ENCODE peak calls at places on chromosomes 16 and 17, in nine cellular contexts. H is skeletal muscle cell; Y is activated T-helper 9 cell treated with anti-CD3 and anti-CD28 coated beads, Interleukin-2, amount 50 U/mL, for 16 hours; D is naive B cell; F is stimulated activated CD4-positive, alpha-beta T cell treated with anti-CD3 and anti-CD28 coated beads, TNF-alpha, amount 100 ng/mL, for 48 hours; U is CD4-positive, alpha-beta memory T cell; A is aorta; W is stimulated activated effector memory CD8-positive, alpha-beta T cell treated with anti-CD3 and anti-CD28 coated beads, Interleukin-12 subunit alpha, Interleukin-12 subunit beta, amount 100 ng/mL, for 72 hours; T is NAMALWA. J is an unnamed sample.

GRCh38 chr17:72030067-72030899 is 90.5 kb upstream of the SOX9 start:
- DNase-seq in H (peak), Y (no peak), D (no peak), F (no peak), U (peak), A (no peak), W (no peak), T (peak), J (no peak)

GRCh38 chr17:21525464-21526130 is 149.4 kb downstream of the KCNJ12 start:
- DNase-seq in H (no peak), Y (no peak), D (no peak), F (no peak), U (no peak), A (no peak), W (no peak), T (no peak), J (no peak)

GRCh38 chr16:81498351-81498750 is 53.7 kb downstream of the CMIP start:
- DNase-seq in H (no peak), Y (no peak), D (no peak), F (no peak), U (no peak), A (peak), W (no peak), T (no peak), J (no peak)

GRCh38 chr17:1779571-1780074 is 17.8 kb downstream of the SERPINF1 start:
- DNase-seq in H (peak), Y (no peak), D (no peak), F (no peak), U (no peak), A (peak), W (no peak), T (no peak), J (no peak)

GRCh38 chr17:29722411-29723198 is 99.9 kb upstream of the CORO6 start:
- DNase-seq in H (peak), Y (no peak), D (peak), F (no peak), U (peak), A (no peak), W (no peak), T (peak), J (no peak)

GRCh38 chr17:53628011-53628410 is 194.7 kb upstream of the KIF2B start:
- DNase-seq in H (peak), Y (no peak), D (no peak), F (no peak), U (no peak), A (no peak), W (no peak), T (no peak), J (no peak)

GRCh38 chr17:75517277-75517865 is 1.0 kb downstream of the TSEN54 start:
- DNase-seq in H (no peak), Y (no peak), D (no peak), F (no peak), U (peak), A (no peak), W (no peak), T (no peak), J (peak)

GRCh38 chr16:29820271-29820701 is at the start of gene MVP:
- DNase-seq in H (no peak), Y (no peak), D (peak), F (no peak), U (peak), A (peak), W (peak), T (peak), J (no peak)

GRCh38 chr17:2982854-2983636 is 80.4 kb downstream of the OR1D5 start:
- DNase-seq in H (peak), Y (no peak), D (no peak), F (no peak), U (no peak), A (peak), W (no peak), T (no peak), J (peak)

GRCh38 chr17:74373838-74374606 is 6.7 kb downstream of the GPR142 start:
- DNase-seq in H (no peak), Y (no peak), D (no peak), F (no peak), U (no peak), A (no peak), W (no peak), T (no peak), J (no peak)

GRCh38 chr17:45700171-45701090 is 83.7 kb upstream of the CRHR1 start:
- DNase-seq in H (no peak), Y (no peak), D (no peak), F (no peak), U (no peak), A (no peak), W (no peak), T (no peak), J (no peak)

GRCh38 chr17:40352779-40353394 is 11.7 kb downstream of the GJD3 start:
- DNase-seq in H (no peak), Y (no peak), D (no peak), F (no peak), U (no peak), A (no peak), W (no peak), T (no peak), J (no peak)

GRCh38 chr17:48051278-48051677 is 3.1 kb downstream of the NFE2L1 start:
- DNase-seq in H (no peak), Y (no peak), D (no peak), F (no peak), U (no peak), A (no peak), W (no peak), T (no peak), J (no peak)

GRCh38 chr16:28149016-28149888 is 62.5 kb downstream of the XPO6 start:
- DNase-seq in H (no peak), Y (no peak), D (peak), F (no peak), U (peak), A (no peak), W (no peak), T (no peak), J (no peak)

GRCh38 chr16:30912794-30913412 is 10.5 kb upstream of the FBXL19 start:
- DNase-seq in H (no peak), Y (no peak), D (no peak), F (no peak), U (no peak), A (no peak), W (no peak), T (no peak), J (no peak)

GRCh38 chr16:50072730-50073129 is 7.0 kb downstream of the HEATR3 start:
- DNase-seq in H (no peak), Y (no peak), D (no peak), F (no peak), U (no peak), A (no peak), W (no peak), T (no peak), J (no peak)